ENCODE peak calls at places on chromosome 1, in eight cellular contexts. One of them, this sample, is unnamed.

GRCh38 chr1:17538428-17539130 is 919 bp upstream of the ARHGEF10L start:
- DNase-seq in ACHN: no peak
- DNase-seq in posterior cingulate gyrus: no peak
- DNase-seq in stimulated activated CD8-positive, alpha-beta memory T cell treated with anti-CD3 and anti-CD28 coated beads, Interleukin-4, amount 100 ng/mL, for 24 hours: no peak
- DNase-seq in COR-L47: no peak
- DNase-seq in 8988T: no peak
- DNase-seq in head of caudate nucleus: no peak
- DNase-seq in stimulated activated CD4-positive, alpha-beta T cell treated with anti-CD3 and anti-CD28 coated beads, Interleukin-12 subunit alpha, Interleukin-12 subunit beta, amount 100 ng/mL, for 4 hours: no peak
- DNase-seq in this sample: no peak

GRCh38 chr1:238341395-238341794 is 450.7 kb upstream of the ZP4 start:
- DNase-seq in COR-L47: no peak
- DNase-seq in ACHN: no peak
- DNase-seq in 8988T: no peak
- DNase-seq in posterior cingulate gyrus: no peak
- DNase-seq in stimulated activated CD4-positive, alpha-beta T cell treated with anti-CD3 and anti-CD28 coated beads, Interleukin-12 subunit alpha, Interleukin-12 subunit beta, amount 100 ng/mL, for 4 hours: no peak
- DNase-seq in stimulated activated CD8-positive, alpha-beta memory T cell treated with anti-CD3 and anti-CD28 coated beads, Interleukin-4, amount 100 ng/mL, for 24 hours: no peak
- DNase-seq in head of caudate nucleus: no peak
- DNase-seq in this sample: no peak

GRCh38 chr1:228735871-228736586 is 750 bp downstream of the RHOU start:
- DNase-seq in COR-L47: no peak
- DNase-seq in 8988T: peak; percentile 45
- DNase-seq in stimulated activated CD8-positive, alpha-beta memory T cell treated with anti-CD3 and anti-CD28 coated beads, Interleukin-4, amount 100 ng/mL, for 24 hours: no peak
- DNase-seq in head of caudate nucleus: no peak
- DNase-seq in stimulated activated CD4-positive, alpha-beta T cell treated with anti-CD3 and anti-CD28 coated beads, Interleukin-12 subunit alpha, Interleukin-12 subunit beta, amount 100 ng/mL, for 4 hours: peak; percentile 22
- DNase-seq in posterior cingulate gyrus: no peak
- DNase-seq in ACHN: peak; percentile 8
- DNase-seq in this sample: peak; percentile 5

GRCh38 chr1:233704125-233704881 is 90.4 kb downstream of the KCNK1 start:
- DNase-seq in posterior cingulate gyrus: no peak
- DNase-seq in stimulated activated CD8-positive, alpha-beta memory T cell treated with anti-CD3 and anti-CD28 coated beads, Interleukin-4, amount 100 ng/mL, for 24 hours: no peak
- DNase-seq in stimulated activated CD4-positive, alpha-beta T cell treated with anti-CD3 and anti-CD28 coated beads, Interleukin-12 subunit alpha, Interleukin-12 subunit beta, amount 100 ng/mL, for 4 hours: no peak
- DNase-seq in COR-L47: no peak
- DNase-seq in ACHN: no peak
- DNase-seq in 8988T: no peak
- DNase-seq in head of caudate nucleus: no peak
- DNase-seq in this sample: no peak

GRCh38 chr1:241847796-241848668 is at the start of gene EXO1:
- DNase-seq in head of caudate nucleus: peak; percentile 89
- DNase-seq in 8988T: peak; percentile 73
- DNase-seq in ACHN: peak; percentile 94
- DNase-seq in stimulated activated CD8-positive, alpha-beta memory T cell treated with anti-CD3 and anti-CD28 coated beads, Interleukin-4, amount 100 ng/mL, for 24 hours: peak; percentile 81
- DNase-seq in COR-L47: peak; percentile 89
- DNase-seq in stimulated activated CD4-positive, alpha-beta T cell treated with anti-CD3 and anti-CD28 coated beads, Interleukin-12 subunit alpha, Interleukin-12 subunit beta, amount 100 ng/mL, for 4 hours: peak; percentile 82
- DNase-seq in posterior cingulate gyrus: peak; percentile 86
- DNase-seq in this sample: peak; percentile 96

GRCh38 chr1:201883786-201884185 is 4.9 kb upstream of the SHISA4 start:
- DNase-seq in 8988T: no peak
- DNase-seq in ACHN: peak; percentile 38
- DNase-seq in stimulated activated CD8-positive, alpha-beta memory T cell treated with anti-CD3 and anti-CD28 coated beads, Interleukin-4, amount 100 ng/mL, for 24 hours: no peak
- DNase-seq in COR-L47: no peak
- DNase-seq in stimulated activated CD4-positive, alpha-beta T cell treated with anti-CD3 and anti-CD28 coated beads, Interleukin-12 subunit alpha, Interleukin-12 subunit beta, amount 100 ng/mL, for 4 hours: no peak
- DNase-seq in posterior cingulate gyrus: no peak
- DNase-seq in head of caudate nucleus: no peak
- DNase-seq in this sample: peak; percentile 82

GRCh38 chr1:64901663-64902062 is 64.7 kb downstream of the JAK1 start:
- DNase-seq in 8988T: no peak
- DNase-seq in stimulated activated CD4-positive, alpha-beta T cell treated with anti-CD3 and anti-CD28 coated beads, Interleukin-12 subunit alpha, Interleukin-12 subunit beta, amount 100 ng/mL, for 4 hours: no peak
- DNase-seq in stimulated activated CD8-positive, alpha-beta memory T cell treated with anti-CD3 and anti-CD28 coated beads, Interleukin-4, amount 100 ng/mL, for 24 hours: no peak
- DNase-seq in head of caudate nucleus: no peak
- DNase-seq in ACHN: no peak
- DNase-seq in COR-L47: no peak
- DNase-seq in posterior cingulate gyrus: no peak
- DNase-seq in this sample: no peak

GRCh38 chr1:97252076-97252475 is 530.5 kb downstream of the PTBP2 start:
- DNase-seq in head of caudate nucleus: no peak
- DNase-seq in COR-L47: no peak
- DNase-seq in posterior cingulate gyrus: no peak
- DNase-seq in 8988T: no peak
- DNase-seq in stimulated activated CD4-positive, alpha-beta T cell treated with anti-CD3 and anti-CD28 coated beads, Interleukin-12 subunit alpha, Interleukin-12 subunit beta, amount 100 ng/mL, for 4 hours: no peak
- DNase-seq in ACHN: no peak
- DNase-seq in stimulated activated CD8-positive, alpha-beta memory T cell treated with anti-CD3 and anti-CD28 coated beads, Interleukin-4, amount 100 ng/mL, for 24 hours: no peak
- DNase-seq in this sample: peak; percentile 26

GRCh38 chr1:1542766-1543705 is 2.6 kb upstream of the TMEM240 start:
- DNase-seq in posterior cingulate gyrus: no peak
- DNase-seq in stimulated activated CD8-positive, alpha-beta memory T cell treated with anti-CD3 and anti-CD28 coated beads, Interleukin-4, amount 100 ng/mL, for 24 hours: no peak
- DNase-seq in 8988T: no peak
- DNase-seq in stimulated activated CD4-positive, alpha-beta T cell treated with anti-CD3 and anti-CD28 coated beads, Interleukin-12 subunit alpha, Interleukin-12 subunit beta, amount 100 ng/mL, for 4 hours: no peak
- DNase-seq in COR-L47: no peak
- DNase-seq in head of caudate nucleus: no peak
- DNase-seq in ACHN: no peak
- DNase-seq in this sample: no peak

GRCh38 chr1:9410737-9411297 is 118.1 kb downstream of the SPSB1 start:
- DNase-seq in ACHN: peak; percentile 21
- DNase-seq in 8988T: no peak
- DNase-seq in stimulated activated CD4-positive, alpha-beta T cell treated with anti-CD3 and anti-CD28 coated beads, Interleukin-12 subunit alpha, Interleukin-12 subunit beta, amount 100 ng/mL, for 4 hours: no peak
- DNase-seq in stimulated activated CD8-positive, alpha-beta memory T cell treated with anti-CD3 and anti-CD28 coated beads, Interleukin-4, amount 100 ng/mL, for 24 hours: no peak
- DNase-seq in head of caudate nucleus: no peak
- DNase-seq in posterior cingulate gyrus: no peak
- DNase-seq in COR-L47: no peak
- DNase-seq in this sample: no peak

GRCh38 chr1:64195089-64195410 is 8.4 kb upstream of the UBE2U start:
- DNase-seq in ACHN: no peak
- DNase-seq in stimulated activated CD8-positive, alpha-beta memory T cell treated with anti-CD3 and anti-CD28 coated beads, Interleukin-4, amount 100 ng/mL, for 24 hours: no peak
- DNase-seq in head of caudate nucleus: no peak
- DNase-seq in COR-L47: no peak
- DNase-seq in posterior cingulate gyrus: no peak
- DNase-seq in stimulated activated CD4-positive, alpha-beta T cell treated with anti-CD3 and anti-CD28 coated beads, Interleukin-12 subunit alpha, Interleukin-12 subunit beta, amount 100 ng/mL, for 4 hours: no peak
- DNase-seq in 8988T: no peak
- DNase-seq in this sample: no peak

GRCh38 chr1:226981838-226982237 is 41.7 kb downstream of the COQ8A start:
- DNase-seq in ACHN: no peak
- DNase-seq in stimulated activated CD8-positive, alpha-beta memory T cell treated with anti-CD3 and anti-CD28 coated beads, Interleukin-4, amount 100 ng/mL, for 24 hours: no peak
- DNase-seq in stimulated activated CD4-positive, alpha-beta T cell treated with anti-CD3 and anti-CD28 coated beads, Interleukin-12 subunit alpha, Interleukin-12 subunit beta, amount 100 ng/mL, for 4 hours: no peak
- DNase-seq in 8988T: peak; percentile 9
- DNase-seq in COR-L47: no peak
- DNase-seq in head of caudate nucleus: no peak
- DNase-seq in posterior cingulate gyrus: no peak
- DNase-seq in this sample: no peak

GRCh38 chr1:226882187-226882586 is 11.8 kb downstream of the PSEN2 start:
- DNase-seq in stimulated activated CD4-positive, alpha-beta T cell treated with anti-CD3 and anti-CD28 coated beads, Interleukin-12 subunit alpha, Interleukin-12 subunit beta, amount 100 ng/mL, for 4 hours: no peak
- DNase-seq in posterior cingulate gyrus: no peak
- DNase-seq in 8988T: no peak
- DNase-seq in COR-L47: no peak
- DNase-seq in stimulated activated CD8-positive, alpha-beta memory T cell treated with anti-CD3 and anti-CD28 coated beads, Interleukin-4, amount 100 ng/mL, for 24 hours: no peak
- DNase-seq in head of caudate nucleus: no peak
- DNase-seq in ACHN: no peak
- DNase-seq in this sample: no peak